ENCODE peak calls at places on chromosomes 3 and 15, in five cellular contexts. N, U, D, J and F are unnamed samples.

GRCh38 chr15:85063088-85063487 is 81.4 kb downstream of the PDE8A start:
- DNase-seq in N (no peak), U (no peak), D (no peak), J (no peak), F (no peak)

GRCh38 chr3:177377166-177377565 is 179.9 kb upstream of the TBL1XR1 start:
- DNase-seq in N (no peak), U (peak), D (no peak), J (no peak), F (peak)

GRCh38 chr3:71258116-71258515 is 325.4 kb downstream of the FOXP1 start:
- DNase-seq in N (no peak), U (peak), D (peak), J (peak), F (peak)

GRCh38 chr3:105367063-105367405 is 325 bp downstream of the ALCAM start:
- DNase-seq in N (peak), U (peak), D (no peak), J (no peak), F (no peak)

GRCh38 chr3:113428581-113428980 is 12.7 kb downstream of the CFAP44 start:
- DNase-seq in N (no peak), U (peak), D (peak), J (no peak), F (peak)

GRCh38 chr15:39579487-39580116 is 1.3 kb upstream of the THBS1 start:
- DNase-seq in N (no peak), U (peak), D (peak), J (peak), F (peak)

GRCh38 chr15:70236306-70237103 is 138.8 kb upstream of the TLE3 start:
- DNase-seq in N (no peak), U (peak), D (peak), J (peak), F (peak)

GRCh38 chr15:74540135-74540760 is 772 bp upstream of the ARID3B start:
- DNase-seq in N (peak), U (peak), D (peak), J (no peak), F (peak)

GRCh38 chr15:92884459-92884812 is 15.7 kb upstream of the CHD2 start:
- DNase-seq in N (no peak), U (no peak), D (no peak), J (no peak), F (no peak)

GRCh38 chr15:92887869-92888268 is 12.3 kb upstream of the CHD2 start:
- DNase-seq in N (no peak), U (no peak), D (no peak), J (no peak), F (no peak)

GRCh38 chr15:92886229-92886628 is 13.9 kb upstream of the CHD2 start:
- DNase-seq in N (no peak), U (no peak), D (no peak), J (no peak), F (peak)

GRCh38 chr15:92884813-92885461 is 15.2 kb upstream of the CHD2 start:
- DNase-seq in N (no peak), U (peak), D (no peak), J (no peak), F (peak)

GRCh38 chr15:92886815-92887214 is 13.3 kb upstream of the CHD2 start:
- DNase-seq in N (no peak), U (no peak), D (no peak), J (no peak), F (no peak)
- H3K4me2 ChIP-seq in N (peak), U (peak), D (peak), J (peak), F (peak)

DNA sequence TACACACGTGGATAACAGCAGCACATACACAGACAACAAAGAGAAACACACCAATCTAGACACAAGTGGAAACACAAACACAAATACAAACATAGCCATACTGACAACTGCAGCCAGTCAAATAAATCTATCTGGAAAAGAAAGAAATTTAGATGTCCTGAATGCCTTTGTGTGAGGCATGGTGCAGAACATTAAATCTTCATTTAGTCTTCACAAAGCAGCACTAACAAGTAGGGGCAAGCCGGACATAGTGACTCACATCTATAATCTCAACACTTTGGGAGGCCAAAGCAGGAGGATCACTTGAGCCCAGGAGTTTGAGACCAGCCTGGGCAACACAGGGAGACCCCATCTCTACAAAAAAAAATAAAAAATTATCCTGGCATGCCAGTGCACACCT is 11.7 kb downstream of the MEGF11 start:
- DNase-seq in N (no peak), U (no peak), D (no peak), J (no peak), F (peak)
- TF ChIP-seq EZH2 in N (no peak), U (no peak), D (no peak), J (no peak), F (no peak)

GRCh38 chr15:51155016-51155580 is 60.4 kb upstream of the TNFAIP8L3 start:
- DNase-seq in N (no peak), U (peak), D (peak), J (no peak), F (peak)
- H3K9ac ChIP-seq in N (no peak), U (no peak), D (no peak), J (no peak), F (no peak)

DNA sequence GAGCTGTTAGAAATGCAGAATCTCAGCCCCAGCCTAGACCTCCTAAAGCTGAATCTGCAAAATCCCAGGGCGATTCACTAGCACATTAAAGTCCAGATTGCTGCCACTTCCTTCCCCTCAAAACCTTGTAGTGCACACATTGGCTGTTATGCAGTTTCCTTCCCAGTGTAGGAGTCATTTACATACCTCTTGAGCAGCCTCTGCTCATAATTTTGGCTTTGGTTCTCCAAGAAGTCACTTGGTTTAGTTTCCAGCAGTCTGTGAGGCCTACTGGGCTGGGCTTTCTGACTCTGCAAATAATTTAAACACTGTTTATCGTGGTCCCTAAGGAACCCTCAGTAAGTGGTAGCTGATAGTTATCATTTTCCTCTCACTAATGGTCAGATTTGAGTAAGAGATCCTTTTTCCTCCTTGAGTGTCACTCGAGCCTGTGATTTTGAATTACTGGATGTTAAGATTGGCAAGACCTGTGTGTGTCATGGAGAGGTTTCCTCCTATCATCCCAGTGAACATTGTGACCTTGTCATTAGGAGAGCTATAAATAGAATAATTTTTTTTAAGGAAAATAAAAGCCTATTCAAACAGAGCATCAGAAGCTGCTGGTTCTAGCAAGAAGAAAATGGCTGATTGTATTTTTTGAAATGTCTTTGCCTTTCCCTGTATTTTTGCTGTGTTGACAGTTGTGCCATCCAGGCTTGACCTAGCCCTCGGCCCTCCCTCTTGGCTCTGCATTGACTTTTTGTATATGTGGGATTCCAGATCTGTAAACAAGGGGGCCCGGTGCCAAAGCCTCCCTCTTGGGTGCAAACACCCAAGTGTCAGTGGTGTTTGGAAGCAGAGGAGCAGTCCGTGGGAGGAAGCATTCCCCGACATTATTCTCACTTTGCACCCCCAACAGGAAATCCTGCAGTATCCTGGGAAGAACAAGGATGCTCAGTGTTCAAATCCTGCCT is 134.8 kb upstream of the ANKRD28 start:
- DNase-seq in N (no peak), U (no peak), D (no peak), J (no peak), F (no peak)
- H3K4me2 ChIP-seq in N (no peak), U (no peak), D (no peak), J (no peak), F (no peak)